ENCODE peak calls at places on chromosome 22, in six cellular contexts. One of them, this sample, is unnamed.
A peak's percentile ranks its signal among the peaks of the same experiment; 100 is the strongest.

GRCh38 chr22:40200795-40201194 is 23.1 kb downstream of the TNRC6B start:
- DNase-seq in left cardiac atrium: no peak
- DNase-seq in GM23338: no peak
- DNase-seq in A549: no peak
- DNase-seq in OCI-LY7: no peak
- DNase-seq in neural progenitor cell: no peak
- DNase-seq in this sample: no peak

GRCh38 chr22:35888181-35888870 is 140.3 kb downstream of the RBFOX2 start:
- DNase-seq in OCI-LY7: no peak
- DNase-seq in left cardiac atrium: no peak
- DNase-seq in GM23338: no peak
- DNase-seq in A549: no peak
- DNase-seq in neural progenitor cell: no peak
- DNase-seq in this sample: no peak

GRCh38 chr22:31284756-31285155 is 7.5 kb downstream of the PIK3IP1 start:
- DNase-seq in OCI-LY7: no peak
- DNase-seq in A549: no peak
- DNase-seq in GM23338: no peak
- DNase-seq in left cardiac atrium: no peak
- DNase-seq in neural progenitor cell: peak; percentile 25
- DNase-seq in this sample: peak; percentile 59

GRCh38 chr22:43622886-43623285 is 189.2 kb downstream of the EFCAB6 start:
- DNase-seq in A549: no peak
- DNase-seq in GM23338: no peak
- DNase-seq in left cardiac atrium: no peak
- DNase-seq in OCI-LY7: no peak
- DNase-seq in neural progenitor cell: no peak
- DNase-seq in this sample: no peak

GRCh38 chr22:47129902-47130301 is 367.5 kb downstream of the TBC1D22A start:
- DNase-seq in left cardiac atrium: no peak
- DNase-seq in neural progenitor cell: no peak
- DNase-seq in A549: no peak
- DNase-seq in OCI-LY7: no peak
- DNase-seq in GM23338: no peak
- DNase-seq in this sample: peak; percentile 30

GRCh38 chr22:35914665-35915476 is 113.8 kb downstream of the RBFOX2 start:
- DNase-seq in A549: peak; percentile 48
- DNase-seq in GM23338: peak; percentile 97
- DNase-seq in left cardiac atrium: peak; percentile 48
- DNase-seq in OCI-LY7: peak; percentile 70
- DNase-seq in neural progenitor cell: peak; percentile 94
- DNase-seq in this sample: peak; percentile 81

GRCh38 chr22:38072322-38073149 is 11.4 kb downstream of the SLC16A8 start:
- DNase-seq in OCI-LY7: no peak
- DNase-seq in left cardiac atrium: peak; percentile 18
- DNase-seq in A549: no peak
- DNase-seq in GM23338: no peak
- DNase-seq in neural progenitor cell: no peak
- DNase-seq in this sample: no peak

GRCh38 chr22:38201718-38202436 is at the start of gene MAFF:
- DNase-seq in A549: peak; percentile 64
- DNase-seq in GM23338: peak; percentile 97
- DNase-seq in neural progenitor cell: peak; percentile 98
- DNase-seq in OCI-LY7: peak; percentile 94
- DNase-seq in left cardiac atrium: peak; percentile 98
- DNase-seq in this sample: peak; percentile 94

GRCh38 chr22:25488244-25489020 is 76.0 kb upstream of the GRK3 start:
- DNase-seq in OCI-LY7: no peak
- DNase-seq in left cardiac atrium: peak; percentile 79
- DNase-seq in A549: peak; percentile 13
- DNase-seq in GM23338: no peak
- DNase-seq in neural progenitor cell: no peak
- DNase-seq in this sample: no peak

GRCh38 chr22:46934746-46935491 is 172.5 kb downstream of the TBC1D22A start:
- DNase-seq in left cardiac atrium: no peak
- DNase-seq in A549: peak; percentile 23
- DNase-seq in GM23338: no peak
- DNase-seq in neural progenitor cell: no peak
- DNase-seq in OCI-LY7: no peak
- DNase-seq in this sample: no peak

GRCh38 chr22:28440517-28441366 is 238.9 kb downstream of the TTC28 start:
- DNase-seq in left cardiac atrium: no peak
- DNase-seq in GM23338: no peak
- DNase-seq in neural progenitor cell: no peak
- DNase-seq in OCI-LY7: no peak
- DNase-seq in A549: no peak
- DNase-seq in this sample: no peak

GRCh38 chr22:24730864-24731263 is 43.7 kb downstream of the PIWIL3 start:
- DNase-seq in neural progenitor cell: peak; percentile 74
- DNase-seq in OCI-LY7: no peak
- DNase-seq in left cardiac atrium: no peak
- DNase-seq in GM23338: peak; percentile 67
- DNase-seq in A549: no peak
- DNase-seq in this sample: no peak

GRCh38 chr22:47053013-47053864 is 290.8 kb downstream of the TBC1D22A start:
- DNase-seq in OCI-LY7: no peak
- DNase-seq in left cardiac atrium: no peak
- DNase-seq in neural progenitor cell: no peak
- DNase-seq in GM23338: no peak
- DNase-seq in A549: no peak
- DNase-seq in this sample: peak; percentile 20

GRCh38 chr22:27734066-27734465 is 67.5 kb downstream of the MN1 start:
- DNase-seq in OCI-LY7: no peak
- DNase-seq in left cardiac atrium: peak; percentile 7
- DNase-seq in A549: no peak
- DNase-seq in GM23338: no peak
- DNase-seq in neural progenitor cell: no peak
- DNase-seq in this sample: no peak

GRCh38 chr22:44317886-44318637 is 5.3 kb upstream of the SHISAL1 start:
- DNase-seq in GM23338: no peak
- DNase-seq in neural progenitor cell: no peak
- DNase-seq in left cardiac atrium: no peak
- DNase-seq in OCI-LY7: no peak
- DNase-seq in A549: no peak
- DNase-seq in this sample: no peak

GRCh38 chr22:37057226-37057625 is 5.7 kb downstream of the KCTD17 start:
- DNase-seq in OCI-LY7: no peak
- DNase-seq in left cardiac atrium: no peak
- DNase-seq in A549: no peak
- DNase-seq in GM23338: no peak
- DNase-seq in neural progenitor cell: no peak
- DNase-seq in this sample: no peak

GRCh38 chr22:39940757-39941305 is 19.4 kb upstream of the TMA7B start:
- DNase-seq in GM23338: peak; percentile 53
- DNase-seq in left cardiac atrium: no peak
- DNase-seq in A549: no peak
- DNase-seq in neural progenitor cell: no peak
- DNase-seq in OCI-LY7: peak; percentile 39
- DNase-seq in this sample: no peak